ENCODE peak calls at places on chromosomes 6 and 20, in eight cellular contexts. E, P, O, M, B, W, T and D are unnamed samples.
A peak's percentile ranks its signal among the peaks of the same experiment; 100 is the strongest.

GRCh38 chr20:17385798-17386197 is 145.4 kb downstream of the BFSP1 start:
- DNase-seq in E (no peak), P (no peak), O (no peak), M (no peak), B (no peak), W (no peak), T (no peak), D (no peak)

GRCh38 chr6:144219056-144219685 is 66.0 kb upstream of the UTRN start:
- DNase-seq in E (no peak), P (no peak), O (no peak), M (peak; percentile 48), B (peak; percentile 18), W (no peak), T (peak; percentile 37), D (peak; percentile 36)

GRCh38 chr20:50446351-50447101 is 63.7 kb upstream of the PTPN1 start:
- DNase-seq in E (no peak), P (no peak), O (no peak), M (no peak), B (no peak), W (no peak), T (no peak), D (no peak)

GRCh38 chr20:39070484-39071231 is 108.5 kb downstream of the DHX35 start:
- DNase-seq in E (no peak), P (no peak), O (no peak), M (no peak), B (peak; percentile 14), W (no peak), T (peak; percentile 17), D (no peak)

GRCh38 chr20:1266167-1266973 is at the start of gene SNPH:
- DNase-seq in E (peak; percentile 44), P (peak; percentile 74), O (peak; percentile 67), M (peak; percentile 78), B (peak; percentile 61), W (peak; percentile 86), T (peak; percentile 40), D (peak; percentile 27)

GRCh38 chr20:38126146-38126912 is 38.7 kb downstream of the TGM2 start:
- DNase-seq in E (no peak), P (no peak), O (no peak), M (no peak), B (no peak), W (peak; percentile 63), T (no peak), D (no peak)

GRCh38 chr6:163930012-163930411 is 515.5 kb downstream of the QKI start:
- DNase-seq in E (no peak), P (no peak), O (no peak), M (no peak), B (no peak), W (no peak), T (no peak), D (no peak)

GRCh38 chr20:61173966-61174725 is 77.9 kb upstream of the CDH4 start:
- DNase-seq in E (no peak), P (no peak), O (no peak), M (no peak), B (no peak), W (no peak), T (no peak), D (no peak)

GRCh38 chr6:35328108-35328723 is 14.1 kb upstream of the PPARD start:
- DNase-seq in E (no peak), P (no peak), O (no peak), M (no peak), B (no peak), W (no peak), T (no peak), D (no peak)

GRCh38 chr20:45933231-45934045 is 1.0 kb upstream of the PCIF1 start:
- DNase-seq in E (peak; percentile 30), P (peak; percentile 81), O (peak; percentile 35), M (peak; percentile 98), B (no peak), W (no peak), T (peak; percentile 62), D (peak; percentile 65)

GRCh38 chr20:5612476-5613291 is 137.5 kb upstream of the SHLD1 start:
- DNase-seq in E (no peak), P (no peak), O (no peak), M (no peak), B (peak; percentile 66), W (no peak), T (peak; percentile 96), D (no peak)

GRCh38 chr6:154402081-154402780 is 45.6 kb upstream of the IPCEF1 start:
- DNase-seq in E (no peak), P (no peak), O (no peak), M (no peak), B (no peak), W (no peak), T (no peak), D (no peak)

GRCh38 chr6:11241793-11242201 is 9.3 kb upstream of the NEDD9 start:
- DNase-seq in E (no peak), P (peak; percentile 83), O (no peak), M (no peak), B (no peak), W (peak; percentile 79), T (no peak), D (no peak)

GRCh38 chr20:58577871-58578615 is 62.8 kb upstream of the APCDD1L start:
- DNase-seq in E (no peak), P (no peak), O (no peak), M (no peak), B (no peak), W (peak; percentile 27), T (no peak), D (no peak)

GRCh38 chr20:48802216-48802615 is 25.6 kb downstream of the PREX1 start:
- DNase-seq in E (no peak), P (no peak), O (no peak), M (no peak), B (no peak), W (no peak), T (no peak), D (no peak)

GRCh38 chr6:132643547-132643946 is 15.4 kb downstream of the TAAR1 start:
- DNase-seq in E (no peak), P (no peak), O (no peak), M (no peak), B (no peak), W (no peak), T (no peak), D (no peak)

GRCh38 chr6:75210885-75211739 is 5.3 kb upstream of the COL12A1 start:
- DNase-seq in E (peak; percentile 20), P (no peak), O (no peak), M (no peak), B (peak; percentile 76), W (no peak), T (peak; percentile 52), D (peak; percentile 52)

GRCh38 chr20:549720-550496 is 6.3 kb upstream of the CSNK2A1 start:
- DNase-seq in E (no peak), P (no peak), O (no peak), M (no peak), B (no peak), W (no peak), T (no peak), D (no peak)